ENCODE peak calls at places on chromosome 3, in five cellular contexts. One of them, this sample, is unnamed.

GRCh38 chr3:188680189-188680588 is 491.6 kb upstream of the TPRG1 start:
- DNase-seq in fibroblast of mammary gland: no peak
- DNase-seq in body of pancreas: no peak
- DNase-seq in colonic mucosa: no peak
- DNase-seq in hippocampal formation: no peak
- DNase-seq in this sample: no peak

GRCh38 chr3:12444582-12445468 is 39.5 kb upstream of the TSEN2 start:
- DNase-seq in hippocampal formation: no peak
- DNase-seq in body of pancreas: no peak
- DNase-seq in colonic mucosa: peak
- DNase-seq in fibroblast of mammary gland: no peak
- DNase-seq in this sample: peak

GRCh38 chr3:151434151-151434890 is 26.5 kb downstream of the IGSF10 start:
- DNase-seq in colonic mucosa: no peak
- DNase-seq in body of pancreas: no peak
- DNase-seq in fibroblast of mammary gland: peak
- DNase-seq in hippocampal formation: no peak
- DNase-seq in this sample: no peak

GRCh38 chr3:5891721-5892120 is 704.2 kb downstream of the EDEM1 start:
- DNase-seq in hippocampal formation: no peak
- DNase-seq in body of pancreas: peak
- DNase-seq in fibroblast of mammary gland: no peak
- DNase-seq in colonic mucosa: no peak
- DNase-seq in this sample: no peak

GRCh38 chr3:30258426-30259392 is 347.7 kb upstream of the TGFBR2 start:
- DNase-seq in hippocampal formation: no peak
- DNase-seq in colonic mucosa: peak
- DNase-seq in body of pancreas: no peak
- DNase-seq in fibroblast of mammary gland: no peak
- DNase-seq in this sample: peak

GRCh38 chr3:14360123-14360881 is 42.1 kb upstream of the SLC6A6 start:
- DNase-seq in body of pancreas: no peak
- DNase-seq in hippocampal formation: no peak
- DNase-seq in fibroblast of mammary gland: no peak
- DNase-seq in colonic mucosa: no peak
- DNase-seq in this sample: no peak

GRCh38 chr3:49158108-49158709 is 7.9 kb downstream of the CCDC71 start:
- DNase-seq in body of pancreas: peak
- DNase-seq in colonic mucosa: peak
- DNase-seq in hippocampal formation: no peak
- DNase-seq in fibroblast of mammary gland: peak
- DNase-seq in this sample: peak

GRCh38 chr3:32423956-32424558 is 32.4 kb downstream of the CMTM7 start:
- DNase-seq in body of pancreas: no peak
- DNase-seq in fibroblast of mammary gland: no peak
- DNase-seq in colonic mucosa: no peak
- DNase-seq in hippocampal formation: no peak
- DNase-seq in this sample: no peak

GRCh38 chr3:52195297-52195597 is 2.7 kb upstream of the ALAS1 start:
- DNase-seq in body of pancreas: no peak
- DNase-seq in colonic mucosa: no peak
- DNase-seq in fibroblast of mammary gland: no peak
- DNase-seq in hippocampal formation: no peak
- DNase-seq in this sample: no peak

This sample was measured in mucosa of descending colon.